ENCODE peak calls at places on chromosomes 13 and 19, in eight cellular contexts. N is lower leg skin, E is NCI-H1092 treated with DMSO at 0.1 percent for 48 hours, B is glutamatergic neuron, G is GF-D8, I is neural crest cell, Q is neural progenitor cell, R is body of pancreas. C is an unnamed sample.

GRCh38 chr19:41299755-41300089 is 10.2 kb upstream of the CCDC97 start:
- DNase-seq in I (no peak), N (peak), Q (no peak), G (no peak), E (peak), R (peak), B (no peak), C (peak)

GRCh38 chr13:104011505-104012270 is 945.5 kb upstream of the SLC10A2 start:
- DNase-seq in N (peak), I (no peak), R (peak), E (no peak), B (peak), Q (peak), G (no peak), C (no peak)

GRCh38 chr19:4012092-4012974 is 4.8 kb downstream of the PIAS4 start:
- DNase-seq in Q (no peak), G (no peak), R (peak), N (no peak), I (no peak), B (no peak), E (peak), C (no peak)

GRCh38 chr19:55197531-55197930 is 11.8 kb downstream of the PTPRH start:
- DNase-seq in G (no peak), Q (peak), I (no peak), E (no peak), B (no peak), N (no peak), R (no peak), C (no peak)

GRCh38 chr13:33167521-33167920 is 118.0 kb downstream of the STARD13 start:
- DNase-seq in B (no peak), R (no peak), E (no peak), Q (no peak), I (no peak), N (no peak), G (no peak), C (no peak)

GRCh38 chr19:3336680-3337523 is 29.5 kb upstream of the NFIC start:
- DNase-seq in B (no peak), I (no peak), N (peak), R (peak), Q (no peak), E (peak), G (no peak), C (peak)

GRCh38 chr19:14072535-14073231 is at the start of gene MISP3:
- DNase-seq in B (peak), N (no peak), G (no peak), Q (peak), R (peak), E (peak), I (no peak), C (no peak)

GRCh38 chr13:100478107-100478809 is 110.3 kb downstream of the GGACT start:
- DNase-seq in N (no peak), G (no peak), B (no peak), Q (no peak), I (no peak), E (no peak), R (no peak), C (no peak)

GRCh38 chr13:30576528-30576927 is 41.2 kb upstream of the USPL1 start:
- DNase-seq in Q (no peak), R (peak), I (no peak), G (no peak), E (no peak), B (no peak), N (no peak), C (no peak)

C was measured in ascending aorta.